ENCODE peak calls at places on chromosomes 16 and 17, in seven cellular contexts. H, E, M, O, V, T and Z are unnamed samples.

GRCh38 chr17:75476752-75477492 is 20.5 kb downstream of the TMEM94 start:
- DNase-seq in E (no peak), T (peak), O (no peak), H (no peak), M (no peak), V (no peak), Z (no peak)

GRCh38 chr17:49952209-49952911 is 16.6 kb upstream of the DLX4 start:
- DNase-seq in T (peak), O (peak), V (peak), M (peak), H (peak), E (peak), Z (no peak)

GRCh38 chr16:69501956-69502457 is 63.8 kb upstream of the NFAT5 start:
- DNase-seq in O (no peak), T (no peak), M (no peak), H (no peak), E (no peak), V (no peak), Z (no peak)

GRCh38 chr17:61139219-61139618 is 260.4 kb upstream of the TBX2 start:
- DNase-seq in O (no peak), H (peak), V (no peak), E (no peak), T (no peak), M (no peak), Z (no peak)

GRCh38 chr17:28634211-28634865 is 10.6 kb downstream of the BLTP2 start:
- DNase-seq in M (no peak), O (no peak), H (no peak), E (no peak), T (no peak), V (no peak), Z (no peak)

GRCh38 chr16:83826146-83826913 is 18.6 kb downstream of the HSBP1 start:
- DNase-seq in V (peak), O (peak), M (peak), H (peak), T (peak), E (peak), Z (no peak)

GRCh38 chr16:28886945-28887344 is 8.7 kb downstream of the ATP2A1 start:
- DNase-seq in O (no peak), V (no peak), E (no peak), H (no peak), M (no peak), T (no peak), Z (no peak)

GRCh38 chr17:63843387-63844292 is 1.2 kb upstream of the SMARCD2 start:
- DNase-seq in M (no peak), O (peak), H (peak), E (peak), V (no peak), T (no peak), Z (no peak)

GRCh38 chr16:20910781-20911321 is 10.3 kb downstream of the LYRM1 start:
- DNase-seq in H (no peak), O (no peak), T (no peak), E (no peak), V (no peak), M (no peak), Z (no peak)

GRCh38 chr16:87182759-87183158 is 134.4 kb downstream of the C16orf95 start:
- DNase-seq in E (no peak), T (no peak), M (no peak), O (no peak), H (no peak), V (no peak), Z (no peak)

GRCh38 chr17:48909796-48910195 is 1.6 kb downstream of the UBE2Z start:
- DNase-seq in O (no peak), H (no peak), V (no peak), T (no peak), M (no peak), E (no peak), Z (no peak)

GRCh38 chr17:4318596-4318995 is 47.9 kb downstream of the UBE2G1 start:
- DNase-seq in H (no peak), V (no peak), M (no peak), O (no peak), T (no peak), E (no peak), Z (no peak)

GRCh38 chr17:50459756-50460155 is 8.9 kb downstream of the CHAD start:
- DNase-seq in O (no peak), E (no peak), M (no peak), H (no peak), T (no peak), V (peak), Z (no peak)

GRCh38 chr16:9523994-9524393 is 432.6 kb downstream of the HAPSTR1 start:
- DNase-seq in O (no peak), M (no peak), E (no peak), T (no peak), H (no peak), V (no peak), Z (no peak)

GRCh38 chr17:48051706-48052486 is 3.7 kb downstream of the NFE2L1 start:
- DNase-seq in H (no peak), O (peak), T (peak), M (no peak), E (peak), V (no peak), Z (no peak)

GRCh38 chr16:77183137-77183536 is 7.9 kb upstream of the MON1B start:
- DNase-seq in H (no peak), T (no peak), M (no peak), O (no peak), E (no peak), V (no peak), Z (no peak)

GRCh38 chr16:87556941-87557459 is 45.3 kb upstream of the JPH3 start:
- DNase-seq in V (no peak), T (no peak), M (no peak), H (no peak), E (peak), O (peak), Z (no peak)

GRCh38 chr17:14050616-14051015 is 18.7 kb upstream of the COX10 start:
- DNase-seq in E (no peak), H (no peak), T (no peak), M (no peak), O (no peak), V (no peak), Z (no peak)

GRCh38 chr16:68406458-68407041 is 41.8 kb downstream of the SMPD3 start:
- DNase-seq in T (no peak), E (no peak), O (no peak), M (no peak), H (no peak), V (no peak), Z (no peak)

GRCh38 chr17:7045492-7046126 is 1.7 kb upstream of the SLC16A11 start:
- DNase-seq in T (peak), H (peak), O (no peak), E (no peak), M (peak), V (no peak), Z (no peak)

GRCh38 chr17:32814837-32815236 is 62.1 kb downstream of the MYO1D start:
- DNase-seq in E (no peak), V (no peak), H (no peak), T (no peak), O (no peak), M (no peak), Z (no peak)

GRCh38 chr17:57328109-57328882 is 72.0 kb downstream of the MSI2 start:
- DNase-seq in M (no peak), O (no peak), E (no peak), H (no peak), T (no peak), V (no peak), Z (no peak)

GRCh38 chr17:70405492-70406220 is 236.3 kb downstream of the KCNJ2 start:
- DNase-seq in H (no peak), T (no peak), E (no peak), V (no peak), O (no peak), M (no peak), Z (no peak)

GRCh38 chr17:27438631-27439030 is 17.6 kb upstream of the KSR1 start:
- DNase-seq in O (no peak), V (no peak), H (no peak), M (no peak), E (no peak), T (no peak), Z (no peak)

GRCh38 chr17:36107660-36108059 is 4.0 kb downstream of the CCL4 start:
- DNase-seq in M (no peak), E (no peak), V (no peak), O (no peak), T (no peak), H (no peak), Z (no peak)

GRCh38 chr16:58222532-58223316 is 24.8 kb upstream of the CSNK2A2 start:
- DNase-seq in O (no peak), M (peak), H (no peak), E (no peak), T (no peak), V (no peak), Z (no peak)

GRCh38 chr17:72305964-72306551 is 185.2 kb downstream of the SOX9 start:
- DNase-seq in O (no peak), M (no peak), V (no peak), T (no peak), H (no peak), E (peak), Z (no peak)

GRCh38 chr16:57519796-57520360 is 16.5 kb downstream of the CCDC102A start:
- DNase-seq in V (peak), O (peak), T (peak), M (peak), E (peak), H (peak), Z (no peak)

GRCh38 chr17:21252289-21252874 is 828 bp downstream of the NATD1 start:
- DNase-seq in H (no peak), E (no peak), M (no peak), V (no peak), O (no peak), T (peak), Z (no peak)

GRCh38 chr17:82396601-82397435 is 21.3 kb upstream of the HEXD start:
- DNase-seq in T (no peak), H (no peak), V (no peak), E (no peak), O (no peak), M (no peak), Z (no peak)

GRCh38 chr17:48162946-48163506 is 55.5 kb downstream of the SNX11 start:
- DNase-seq in M (no peak), H (no peak), E (no peak), O (no peak), V (no peak), T (no peak), Z (no peak)

GRCh38 chr16:24070851-24071250 is 185.3 kb upstream of the CACNG3 start:
- DNase-seq in T (peak), O (peak), E (no peak), V (peak), M (peak), H (no peak), Z (no peak)

GRCh38 chr17:56913000-56913866 is 616 bp downstream of the TRIM25 start:
- DNase-seq in H (no peak), O (no peak), T (peak), M (peak), E (no peak), V (peak), Z (no peak)

GRCh38 chr17:56099649-56100048 is 53.6 kb upstream of the ANKFN1 start:
- DNase-seq in E (no peak), V (no peak), H (no peak), T (no peak), M (no peak), O (no peak), Z (no peak)

GRCh38 chr16:25110392-25110947 is 1.1 kb upstream of the LCMT1 start:
- DNase-seq in T (no peak), M (no peak), H (no peak), V (no peak), O (no peak), E (no peak), Z (no peak)

GRCh38 chr16:74742051-74742481 is 32.6 kb downstream of the FA2H start:
- DNase-seq in T (no peak), O (no peak), M (no peak), E (no peak), V (no peak), H (no peak), Z (no peak)

GRCh38 chr17:63249256-63250006 is 196.7 kb downstream of the CYB561 start:
- DNase-seq in O (no peak), V (no peak), E (no peak), T (no peak), M (no peak), H (no peak), Z (no peak)

GRCh38 chr17:73404246-73404645 is 92.4 kb upstream of the CDC42EP4 start:
- DNase-seq in E (no peak), O (no peak), T (no peak), M (no peak), V (no peak), H (no peak), Z (no peak)

GRCh38 chr16:16032271-16032979 is 83.0 kb downstream of the ABCC1 start:
- DNase-seq in E (no peak), M (no peak), V (no peak), T (no peak), O (no peak), H (no peak), Z (no peak)

GRCh38 chr17:21376835-21377690 is 906 bp downstream of the KCNJ12 start:
- DNase-seq in V (no peak), E (no peak), T (no peak), O (no peak), H (no peak), M (peak), Z (no peak)

DNA sequence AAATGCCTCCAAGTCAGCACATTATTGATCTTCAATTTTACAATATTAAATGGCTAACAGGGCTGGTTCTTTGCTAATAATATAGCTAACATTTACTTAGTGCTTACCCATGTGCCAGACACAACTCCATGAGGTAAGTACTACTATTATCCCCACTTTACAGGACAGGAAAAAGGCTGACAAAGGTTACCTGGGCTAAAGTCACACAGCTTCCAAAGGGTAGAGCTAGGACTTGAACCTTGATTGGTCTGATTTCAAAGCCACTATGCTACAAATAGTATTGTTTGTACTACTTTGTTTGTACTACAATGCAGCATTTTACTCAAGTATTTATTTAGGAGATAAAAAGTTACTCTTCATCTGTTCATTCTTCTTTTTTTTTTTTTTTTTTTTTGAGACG is 31.9 kb downstream of the BRD7 start:
- DNase-seq in M (no peak), H (no peak), T (no peak), E (no peak), V (no peak), O (no peak), Z (no peak)
- H3K27ac ChIP-seq in M (no peak), H (peak), T (no peak), E (no peak), V (no peak), O (peak), Z (no peak)

GRCh38 chr17:45894022-45894784 is at the start of gene MAPT:
- DNase-seq in M (peak), H (peak), V (peak), E (peak), O (peak), T (peak), Z (peak)
- H3K27ac ChIP-seq in M (no peak), H (no peak), V (peak), E (peak), O (no peak), T (no peak), Z (peak)

GRCh38 chr17:76671123-76671911 is 27.8 kb upstream of the ST6GALNAC1 start:
- DNase-seq in H (peak), T (peak), M (peak), E (peak), O (peak), V (peak), Z (peak)

GRCh38 chr17:76672892-76673291 is 29.3 kb upstream of the ST6GALNAC1 start:
- DNase-seq in O (no peak), V (no peak), M (no peak), E (no peak), H (no peak), T (no peak), Z (no peak)

GRCh38 chr17:76670708-76671122 is 27.2 kb upstream of the ST6GALNAC1 start:
- DNase-seq in H (no peak), V (no peak), M (no peak), O (no peak), E (no peak), T (no peak), Z (no peak)

GRCh38 chr17:76672270-76672851 is 28.8 kb upstream of the ST6GALNAC1 start:
- DNase-seq in T (no peak), H (no peak), M (no peak), V (no peak), E (no peak), O (no peak), Z (no peak)

DNA sequence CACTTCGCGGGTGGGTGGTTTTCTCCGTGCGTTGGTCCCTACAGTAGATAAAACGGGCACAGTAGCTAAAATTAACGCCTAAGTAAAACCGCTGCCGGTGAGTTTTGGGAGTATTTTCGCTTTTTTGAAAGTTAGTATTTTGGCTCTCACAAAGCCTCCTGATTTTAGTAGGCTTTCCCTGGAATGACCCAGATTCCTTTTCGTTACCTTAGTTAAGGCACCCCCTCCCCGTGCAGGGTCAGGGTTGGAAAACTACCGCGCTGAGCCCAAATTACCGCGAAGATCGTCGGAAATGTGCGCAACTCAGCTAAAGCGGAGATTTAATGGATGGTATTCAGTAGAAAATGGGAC is 28.3 kb upstream of the ST6GALNAC1 start:
- DNase-seq in H (no peak), E (no peak), T (no peak), O (no peak), V (no peak), M (no peak), Z (no peak)
- H3K27ac ChIP-seq in H (peak), E (peak), T (no peak), O (peak), V (peak), M (peak), Z (peak)

DNA sequence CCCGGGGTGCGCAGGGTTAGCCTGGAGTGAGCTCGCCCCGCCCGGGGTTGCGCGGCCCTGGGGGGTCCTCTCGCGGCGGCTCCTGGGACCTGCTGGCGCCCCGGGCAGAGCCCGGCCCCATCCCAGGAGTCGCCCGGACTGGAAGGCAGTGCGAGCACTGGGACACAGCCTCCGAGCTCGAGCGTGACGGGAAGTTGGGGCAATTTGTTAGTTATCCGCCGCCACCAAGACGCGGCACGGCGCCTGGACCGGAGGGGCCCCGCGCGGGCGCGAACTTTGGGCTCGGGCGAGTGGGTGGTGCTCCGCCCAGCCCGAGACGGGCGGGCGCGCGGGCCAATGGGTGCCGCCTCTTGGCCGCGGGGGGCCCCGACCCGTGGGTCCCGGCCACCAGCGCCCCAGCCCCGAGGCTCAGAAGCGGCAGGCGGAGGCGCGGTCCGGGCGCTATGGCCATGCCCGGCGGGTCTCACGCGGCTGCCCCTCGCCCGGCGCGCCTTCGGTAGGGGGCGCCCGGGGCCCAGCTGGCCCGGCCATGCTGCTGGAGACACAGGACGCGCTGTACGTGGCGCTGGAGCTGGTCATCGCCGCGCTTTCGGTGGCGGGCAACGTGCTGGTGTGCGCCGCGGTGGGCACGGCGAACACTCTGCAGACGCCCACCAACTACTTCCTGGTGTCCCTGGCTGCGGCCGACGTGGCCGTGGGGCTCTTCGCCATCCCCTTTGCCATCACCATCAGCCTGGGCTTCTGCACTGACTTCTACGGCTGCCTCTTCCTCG is at the start of gene ADORA2B:
- DNase-seq in E (peak), O (no peak), H (no peak), T (peak), V (peak), M (peak), Z (no peak)
- H3K27ac ChIP-seq in E (peak), O (no peak), H (no peak), T (no peak), V (peak), M (no peak), Z (peak)

DNA sequence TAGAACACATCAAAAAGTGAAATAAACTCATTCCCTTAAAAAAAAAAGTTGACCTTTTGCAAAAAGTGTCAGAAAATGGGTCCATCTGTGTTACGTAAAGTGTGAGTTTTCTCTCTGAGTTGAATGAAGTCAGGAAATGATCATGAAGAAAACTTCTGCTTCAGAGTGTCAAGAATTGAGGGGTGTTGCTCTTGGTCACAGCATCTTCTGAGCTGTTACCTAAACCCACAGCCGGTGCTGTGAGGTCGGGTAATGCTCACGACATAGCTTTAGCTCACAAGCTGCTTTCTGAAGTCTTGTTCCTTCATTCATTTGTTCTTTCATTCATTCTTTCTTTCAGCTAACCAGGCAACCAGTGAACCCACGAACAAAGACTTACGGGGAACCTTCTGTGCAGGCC is 372.1 kb downstream of the CPPED1 start:
- DNase-seq in O (no peak), T (no peak), M (no peak), V (no peak), H (no peak), E (no peak), Z (no peak)
- H3K27ac ChIP-seq in O (no peak), T (no peak), M (no peak), V (no peak), H (no peak), E (no peak), Z (no peak)

DNA sequence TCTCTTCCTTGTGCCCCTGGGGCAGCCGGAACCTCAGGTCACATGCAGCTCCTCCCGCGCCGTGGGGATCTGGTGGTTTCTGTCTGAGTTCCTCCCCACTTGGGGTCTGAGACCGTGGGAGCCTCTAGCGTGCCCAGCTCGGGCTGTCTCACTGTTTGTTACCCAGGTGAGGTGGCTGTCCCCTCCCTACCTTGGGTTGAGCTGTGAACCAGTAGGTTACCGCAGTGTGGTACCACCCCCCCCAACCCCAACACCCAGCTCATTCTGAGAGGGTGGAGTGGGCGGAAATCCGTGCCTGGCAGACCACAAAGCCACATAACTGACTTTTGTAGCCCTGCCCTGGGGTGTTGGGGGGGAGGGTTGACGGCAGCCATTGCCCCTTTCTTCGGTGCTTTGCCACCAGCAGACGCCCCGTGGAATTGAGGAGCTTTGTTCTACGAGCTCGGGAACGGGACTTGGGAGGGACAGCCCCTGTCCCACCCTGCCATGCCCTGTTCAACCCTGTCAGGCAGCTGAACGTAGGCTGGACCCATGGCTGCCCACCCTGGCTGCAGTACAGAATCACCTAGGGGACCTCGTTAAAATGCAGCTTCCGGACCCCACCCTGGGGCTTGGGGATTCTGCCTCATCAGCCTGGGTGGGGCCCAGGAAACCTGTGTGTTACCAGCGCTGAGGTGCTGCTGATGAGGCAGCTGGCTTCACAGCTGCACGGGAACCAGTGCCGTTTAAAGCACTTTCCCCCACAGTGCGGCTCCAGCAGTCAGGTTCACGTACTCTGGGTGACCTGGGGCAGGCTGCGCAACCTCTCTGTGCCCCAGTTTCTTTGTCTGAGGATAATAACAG is 18.5 kb downstream of the RAP1GAP2 start:
- DNase-seq in V (no peak), O (no peak), T (no peak), H (peak), M (no peak), E (no peak), Z (no peak)
- H3K27ac ChIP-seq in V (no peak), O (no peak), T (no peak), H (peak), M (no peak), E (no peak), Z (no peak)